ENCODE peak calls at places on chromosomes 16 and 17, in five cellular contexts. One of them, this sample, is unnamed.

GRCh38 chr17:62674363-62674739 is 46.9 kb downstream of the MRC2 start:
- DNase-seq in SK-N-SH: no peak
- DNase-seq in K562: no peak
- DNase-seq in H1: no peak
- DNase-seq in GM12891: no peak
- DNase-seq in this sample: no peak

GRCh38 chr17:12977008-12977751 is 40.6 kb downstream of the ELAC2 start:
- DNase-seq in K562: no peak
- DNase-seq in GM12891: no peak
- DNase-seq in SK-N-SH: no peak
- DNase-seq in H1: no peak
- DNase-seq in this sample: no peak

GRCh38 chr16:24858219-24859041 is 12.7 kb downstream of the SLC5A11 start:
- DNase-seq in SK-N-SH: no peak
- DNase-seq in K562: peak; percentile 74
- DNase-seq in GM12891: peak; percentile 47
- DNase-seq in H1: no peak
- DNase-seq in this sample: no peak

GRCh38 chr16:26672206-26672605 is 394.5 kb upstream of the C16orf82 start:
- DNase-seq in GM12891: no peak
- DNase-seq in K562: no peak
- DNase-seq in SK-N-SH: no peak
- DNase-seq in H1: no peak
- DNase-seq in this sample: no peak

GRCh38 chr17:9002610-9003354 is 18.5 kb upstream of the NTN1 start:
- DNase-seq in K562: no peak
- DNase-seq in SK-N-SH: peak; percentile 43
- DNase-seq in GM12891: peak; percentile 70
- DNase-seq in H1: no peak
- DNase-seq in this sample: peak; percentile 67

GRCh38 chr17:44758414-44759095 is at the start of gene ADAM11:
- DNase-seq in K562: peak; percentile 83
- DNase-seq in GM12891: peak; percentile 53
- DNase-seq in SK-N-SH: peak; percentile 91
- DNase-seq in H1: no peak
- DNase-seq in this sample: no peak

GRCh38 chr16:49021136-49021535 is 260.5 kb downstream of the CBLN1 start:
- DNase-seq in K562: no peak
- DNase-seq in H1: no peak
- DNase-seq in SK-N-SH: peak; percentile 40
- DNase-seq in GM12891: no peak
- DNase-seq in this sample: no peak

GRCh38 chr17:61065263-61065773 is 334.3 kb upstream of the TBX2 start:
- DNase-seq in K562: no peak
- DNase-seq in GM12891: no peak
- DNase-seq in H1: no peak
- DNase-seq in SK-N-SH: peak; percentile 40
- DNase-seq in this sample: no peak

GRCh38 chr17:1899403-1900000 is 69.7 kb downstream of the RPA1 start:
- DNase-seq in H1: no peak
- DNase-seq in K562: no peak
- DNase-seq in GM12891: no peak
- DNase-seq in SK-N-SH: peak; percentile 47
- DNase-seq in this sample: no peak

GRCh38 chr17:28549274-28550132 is 2.9 kb downstream of the UNC119 start:
- DNase-seq in H1: no peak
- DNase-seq in GM12891: no peak
- DNase-seq in SK-N-SH: no peak
- DNase-seq in K562: no peak
- DNase-seq in this sample: no peak

GRCh38 chr17:17062356-17062755 is 20.1 kb downstream of the MPRIP start:
- DNase-seq in SK-N-SH: no peak
- DNase-seq in GM12891: no peak
- DNase-seq in H1: no peak
- DNase-seq in K562: no peak
- DNase-seq in this sample: no peak

GRCh38 chr17:60169921-60170817 is 20.4 kb downstream of the CA4 start:
- DNase-seq in SK-N-SH: no peak
- DNase-seq in GM12891: no peak
- DNase-seq in H1: no peak
- DNase-seq in K562: no peak
- DNase-seq in this sample: no peak

GRCh38 chr16:87966685-87967185 is 15.5 kb downstream of the BANP start:
- DNase-seq in GM12891: no peak
- DNase-seq in SK-N-SH: no peak
- DNase-seq in K562: no peak
- DNase-seq in H1: no peak
- DNase-seq in this sample: no peak

GRCh38 chr17:39663688-39664580 is 1.2 kb upstream of the TCAP start:
- DNase-seq in GM12891: no peak
- DNase-seq in H1: no peak
- DNase-seq in SK-N-SH: no peak
- DNase-seq in K562: peak; percentile 73
- DNase-seq in this sample: no peak

GRCh38 chr16:86044241-86044671 is 145.3 kb downstream of the IRF8 start:
- DNase-seq in SK-N-SH: peak; percentile 71
- DNase-seq in K562: peak; percentile 79
- DNase-seq in H1: peak; percentile 46
- DNase-seq in GM12891: peak; percentile 62
- DNase-seq in this sample: peak; percentile 61

GRCh38 chr16:68479271-68479670 is 31.0 kb upstream of the SMPD3 start:
- DNase-seq in H1: no peak
- DNase-seq in K562: no peak
- DNase-seq in SK-N-SH: no peak
- DNase-seq in GM12891: no peak
- DNase-seq in this sample: no peak

GRCh38 chr17:31269597-31269996 is 27.4 kb downstream of the OMG start:
- DNase-seq in H1: peak; percentile 34
- DNase-seq in GM12891: no peak
- DNase-seq in K562: no peak
- DNase-seq in SK-N-SH: no peak
- DNase-seq in this sample: no peak

GRCh38 chr17:27315322-27315721 is 21.4 kb downstream of the WSB1 start:
- DNase-seq in K562: no peak
- DNase-seq in SK-N-SH: no peak
- DNase-seq in GM12891: no peak
- DNase-seq in H1: no peak
- DNase-seq in this sample: no peak

GRCh38 chr17:12665263-12666210 is at the start of gene MYOCD:
- DNase-seq in GM12891: peak; percentile 42
- DNase-seq in SK-N-SH: peak; percentile 28
- DNase-seq in K562: no peak
- DNase-seq in H1: peak; percentile 79
- DNase-seq in this sample: peak; percentile 42

GRCh38 chr16:11201498-11202259 is 54.3 kb downstream of the SOCS1 start:
- DNase-seq in H1: peak; percentile 65
- DNase-seq in SK-N-SH: peak; percentile 51
- DNase-seq in K562: peak; percentile 80
- DNase-seq in GM12891: no peak
- DNase-seq in this sample: no peak

GRCh38 chr16:85553436-85554113 is 59.5 kb upstream of the GSE1 start:
- DNase-seq in GM12891: peak; percentile 68
- DNase-seq in SK-N-SH: no peak
- DNase-seq in K562: no peak
- DNase-seq in H1: no peak
- DNase-seq in this sample: peak; percentile 59

GRCh38 chr16:12191102-12191501 is 214.6 kb downstream of the SNX29 start:
- DNase-seq in H1: no peak
- DNase-seq in K562: no peak
- DNase-seq in GM12891: no peak
- DNase-seq in SK-N-SH: no peak
- DNase-seq in this sample: no peak

GRCh38 chr16:89658221-89658879 is 714 bp downstream of the SPATA33 start:
- DNase-seq in SK-N-SH: peak; percentile 71
- DNase-seq in K562: peak; percentile 51
- DNase-seq in H1: no peak
- DNase-seq in GM12891: no peak
- DNase-seq in this sample: no peak

GRCh38 chr17:57284984-57285646 is 28.8 kb downstream of the MSI2 start:
- DNase-seq in GM12891: peak; percentile 44
- DNase-seq in H1: no peak
- DNase-seq in SK-N-SH: no peak
- DNase-seq in K562: peak; percentile 48
- DNase-seq in this sample: peak; percentile 39

GRCh38 chr17:77836557-77837041 is 121.9 kb upstream of the TNRC6C start:
- DNase-seq in H1: no peak
- DNase-seq in GM12891: no peak
- DNase-seq in SK-N-SH: no peak
- DNase-seq in K562: no peak
- DNase-seq in this sample: no peak

DNA sequence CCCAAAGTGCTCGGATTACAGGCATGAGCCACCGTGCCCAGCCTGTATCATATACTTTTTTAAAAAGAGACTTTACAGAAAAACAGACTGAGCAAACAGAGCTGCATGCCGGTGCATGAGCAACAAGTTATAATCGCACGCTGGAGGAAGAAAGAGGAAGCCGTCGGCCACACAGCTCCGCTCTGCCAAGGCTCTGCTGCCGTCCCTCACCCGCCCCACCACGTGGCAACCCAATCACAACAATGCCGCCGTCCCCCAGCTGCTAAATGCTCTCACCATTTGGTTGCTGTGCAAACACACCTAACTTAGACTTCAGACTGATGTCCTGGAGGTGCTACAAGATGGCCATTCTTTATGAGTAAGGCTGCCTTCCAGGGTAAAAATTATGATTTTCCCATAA is 83.5 kb downstream of the ADCY9 start:
- DNase-seq in GM12891: no peak
- DNase-seq in H1: no peak
- DNase-seq in K562: no peak
- DNase-seq in SK-N-SH: no peak
- DNase-seq in this sample: no peak
- TF ChIP-seq TAF1 in GM12891: no peak
- TF ChIP-seq TAF1 in H1: no peak
- TF ChIP-seq TAF1 in K562: no peak
- TF ChIP-seq TAF1 in SK-N-SH: no peak
- TF ChIP-seq TAF1 in this sample: no peak

GRCh38 chr17:4733073-4733531 is 1.9 kb downstream of the MED11 start:
- DNase-seq in GM12891: no peak
- DNase-seq in SK-N-SH: no peak
- DNase-seq in K562: no peak
- DNase-seq in H1: no peak
- DNase-seq in this sample: no peak

GRCh38 chr17:4722678-4723240 is 8.5 kb upstream of the MED11 start:
- DNase-seq in H1: no peak
- DNase-seq in GM12891: no peak
- DNase-seq in SK-N-SH: no peak
- DNase-seq in K562: no peak
- DNase-seq in this sample: no peak

GRCh38 chr17:4725646-4726300 is 5.5 kb upstream of the MED11 start:
- DNase-seq in K562: no peak
- DNase-seq in SK-N-SH: no peak
- DNase-seq in GM12891: no peak
- DNase-seq in H1: no peak
- DNase-seq in this sample: no peak

GRCh38 chr17:4724655-4725054 is 6.6 kb upstream of the MED11 start:
- DNase-seq in K562: no peak
- DNase-seq in GM12891: no peak
- DNase-seq in H1: no peak
- DNase-seq in SK-N-SH: no peak
- DNase-seq in this sample: no peak

DNA sequence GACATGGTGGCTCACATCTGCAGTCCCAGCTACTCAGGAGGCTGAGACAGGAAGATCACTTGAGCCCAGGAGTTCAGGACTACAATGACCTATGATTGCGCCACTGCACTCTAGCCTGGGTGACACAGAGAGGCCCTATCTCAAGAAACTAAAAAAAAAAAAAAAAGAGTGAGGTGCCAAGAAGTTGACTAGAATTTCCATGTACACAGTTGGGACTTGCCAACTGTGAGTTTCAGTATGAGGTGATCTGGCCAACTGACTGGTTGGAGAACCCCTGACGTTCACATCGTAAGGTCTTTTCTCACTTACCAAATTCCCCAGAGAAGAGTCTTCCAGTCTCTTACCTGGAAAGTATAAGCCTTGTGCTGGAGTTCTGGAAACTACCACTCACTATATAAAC is 3.1 kb upstream of the MED11 start:
- DNase-seq in SK-N-SH: no peak
- DNase-seq in GM12891: no peak
- DNase-seq in H1: no peak
- DNase-seq in K562: no peak
- DNase-seq in this sample: no peak
- TF ChIP-seq TAF1 in SK-N-SH: no peak
- TF ChIP-seq TAF1 in GM12891: no peak
- TF ChIP-seq TAF1 in H1: no peak
- TF ChIP-seq TAF1 in K562: no peak
- TF ChIP-seq TAF1 in this sample: no peak

GRCh38 chr17:68291836-68292688 is 767 bp downstream of the ARSG start:
- DNase-seq in K562: peak; percentile 77
- DNase-seq in SK-N-SH: peak; percentile 86
- DNase-seq in H1: no peak
- DNase-seq in GM12891: peak; percentile 82
- DNase-seq in this sample: peak; percentile 84
- TF ChIP-seq TAF1 in K562: no peak
- TF ChIP-seq TAF1 in SK-N-SH: no peak
- TF ChIP-seq TAF1 in H1: peak; percentile 65
- TF ChIP-seq TAF1 in GM12891: peak; percentile 84
- TF ChIP-seq TAF1 in this sample: peak; percentile 80

GRCh38 chr17:50766222-50767023 is 895 bp downstream of the ANKRD40CL start:
- DNase-seq in GM12891: no peak
- DNase-seq in K562: no peak
- DNase-seq in H1: no peak
- DNase-seq in SK-N-SH: no peak
- DNase-seq in this sample: no peak
- TF ChIP-seq TAF1 in GM12891: no peak
- TF ChIP-seq TAF1 in K562: no peak
- TF ChIP-seq TAF1 in H1: no peak
- TF ChIP-seq TAF1 in SK-N-SH: no peak
- TF ChIP-seq TAF1 in this sample: no peak

GRCh38 chr17:73887739-73888138 is 243.5 kb upstream of the SDK2 start:
- DNase-seq in GM12891: no peak
- DNase-seq in H1: no peak
- DNase-seq in SK-N-SH: no peak
- DNase-seq in K562: no peak
- DNase-seq in this sample: no peak
- TF ChIP-seq TAF1 in GM12891: no peak
- TF ChIP-seq TAF1 in H1: no peak
- TF ChIP-seq TAF1 in SK-N-SH: no peak
- TF ChIP-seq TAF1 in K562: no peak
- TF ChIP-seq TAF1 in this sample: no peak

GRCh38 chr16:50842589-50842988 is 100.7 kb downstream of the CYLD start:
- DNase-seq in SK-N-SH: no peak
- DNase-seq in GM12891: no peak
- DNase-seq in K562: no peak
- DNase-seq in H1: no peak
- DNase-seq in this sample: no peak
- TF ChIP-seq TAF1 in SK-N-SH: no peak
- TF ChIP-seq TAF1 in GM12891: no peak
- TF ChIP-seq TAF1 in K562: no peak
- TF ChIP-seq TAF1 in H1: no peak
- TF ChIP-seq TAF1 in this sample: no peak

GRCh38 chr16:2874584-2875362 is 8.2 kb upstream of the FLYWCH2 start:
- DNase-seq in K562: peak; percentile 85
- DNase-seq in H1: no peak
- DNase-seq in GM12891: peak; percentile 72
- DNase-seq in SK-N-SH: peak; percentile 89
- DNase-seq in this sample: peak; percentile 74
- TF ChIP-seq TAF1 in K562: no peak
- TF ChIP-seq TAF1 in H1: no peak
- TF ChIP-seq TAF1 in GM12891: no peak
- TF ChIP-seq TAF1 in SK-N-SH: no peak
- TF ChIP-seq TAF1 in this sample: no peak